ENCODE peak calls at places on chromosomes 3 and 15, in four cellular contexts. K is breast epithelium, G is A549, V is heart right ventricle. C is an unnamed sample. For H3K9me3, the result is how much of the 10 kb centered on the place peaks cover.

GRCh38 chr3:42658091-42658770 is 4.7 kb downstream of the ZBTB47 start:
- DNase-seq in K (no peak), G (no peak), V (no peak), C (no peak)

GRCh38 chr15:85976986-85977385 is 102.7 kb upstream of the AGBL1 start:
- DNase-seq in K (no peak), G (no peak), V (no peak), C (no peak)

GRCh38 chr3:134839990-134840389 is 44.9 kb downstream of the EPHB1 start:
- DNase-seq in G (no peak), K (no peak), V (peak), C (no peak)

GRCh38 chr3:134315286-134316106 is 58.8 kb downstream of the AMOTL2 start:
- DNase-seq in G (no peak), K (peak), V (peak), C (no peak)

GRCh38 chr15:40289140-40289775 is 6.4 kb upstream of the ANKRD63 start:
- DNase-seq in K (no peak), V (no peak), G (no peak), C (no peak)

GRCh38 chr3:12544652-12545472 is 437 bp downstream of the MKRN2OS start:
- DNase-seq in G (no peak), V (no peak), K (no peak), C (no peak)

GRCh38 chr3:72284485-72284884 is 499.5 kb upstream of the PROK2 start:
- DNase-seq in K (no peak), G (no peak), V (no peak), C (no peak)

GRCh38 chr15:77002954-77003912 is 8.3 kb downstream of the PSTPIP1 start:
- DNase-seq in G (no peak), V (no peak), K (no peak), C (peak)

GRCh38 chr3:138434875-138435772 is 708 bp downstream of the ESYT3 start:
- DNase-seq in K (no peak), G (no peak), V (no peak), C (no peak)

GRCh38 chr3:65871305-65872141 is 167.2 kb downstream of the MAGI1 start:
- DNase-seq in V (peak), G (no peak), K (peak), C (no peak)

GRCh38 chr3:72721696-72722381 is 126.4 kb downstream of the SHQ1 start:
- DNase-seq in V (no peak), G (no peak), K (no peak), C (no peak)

GRCh38 chr3:126446791-126447190 is 28.9 kb downstream of the ZXDC start:
- DNase-seq in G (no peak), V (no peak), K (no peak), C (no peak)

GRCh38 chr3:32076566-32076965 is 29.9 kb upstream of the GPD1L start:
- DNase-seq in V (no peak), K (no peak), G (no peak), C (no peak)

GRCh38 chr3:125433611-125434041 is 58.5 kb upstream of the ZNF148 start:
- DNase-seq in V (no peak), K (no peak), G (no peak), C (no peak)

GRCh38 chr15:73751481-73751880 is 1.7 kb downstream of the INSYN1 start:
- DNase-seq in K (no peak), V (no peak), G (no peak), C (no peak)

GRCh38 chr3:73815966-73816365 is 191.2 kb upstream of the PDZRN3 start:
- DNase-seq in G (no peak), V (no peak), K (no peak), C (no peak)

GRCh38 chr3:81876826-81877225 is 115.4 kb upstream of the GBE1 start:
- DNase-seq in V (no peak), G (no peak), K (no peak), C (no peak)

GRCh38 chr3:188270423-188270972 is 116.5 kb downstream of the LPP start:
- DNase-seq in K (peak), V (no peak), G (no peak), C (no peak)

GRCh38 chr3:38472342-38472741 is 18.7 kb downstream of the ACVR2B start:
- DNase-seq in V (no peak), K (no peak), G (no peak), C (no peak)

GRCh38 chr3:134060561-134061385 is 31.0 kb upstream of the SLCO2A1 start:
- DNase-seq in K (no peak), G (no peak), V (no peak), C (no peak)

GRCh38 chr15:90869140-90869541 is 753 bp downstream of the FURIN start:
- DNase-seq in G (no peak), K (no peak), V (no peak), C (no peak)

GRCh38 chr15:86235667-86236066 is 156.0 kb downstream of the AGBL1 start:
- DNase-seq in G (no peak), K (no peak), V (no peak), C (no peak)

GRCh38 chr15:80710635-80711553 is 15.8 kb downstream of the ABHD17C start:
- DNase-seq in K (no peak), V (no peak), G (no peak), C (no peak)

GRCh38 chr3:189901481-189901880 is 219.2 kb downstream of the P3H2 start:
- DNase-seq in G (no peak), V (no peak), K (no peak), C (no peak)

GRCh38 chr15:48963524-48964113 is at the start of gene SHC4:
- DNase-seq in V (peak), K (no peak), G (peak), C (no peak)

GRCh38 chr15:33565099-33565498 is 254.3 kb downstream of the RYR3 start:
- DNase-seq in G (no peak), V (no peak), K (no peak), C (no peak)

GRCh38 chr15:47475336-47475735 is 242.0 kb upstream of the SEMA6D start:
- DNase-seq in G (no peak), V (no peak), K (no peak), C (no peak)

GRCh38 chr3:138949002-138949418 is 2.0 kb downstream of the FOXL2NB start:
- DNase-seq in V (no peak), G (no peak), K (no peak), C (no peak)

GRCh38 chr3:137343283-137343682 is 385.5 kb downstream of the IL20RB start:
- DNase-seq in G (no peak), V (no peak), K (no peak), C (no peak)

GRCh38 chr3:33117461-33117860 is 3.6 kb downstream of the CRTAP start:
- DNase-seq in V (no peak), K (no peak), G (no peak), C (no peak)

GRCh38 chr3:80263260-80263659 is 495.5 kb upstream of the ROBO1 start:
- DNase-seq in G (no peak), V (no peak), K (no peak), C (no peak)

GRCh38 chr15:94322141-94322540 is 90.8 kb downstream of the MCTP2 start:
- DNase-seq in K (no peak), V (no peak), G (no peak), C (no peak)

GRCh38 chr3:195860456-195860855 is 47.9 kb downstream of the TNK2 start:
- DNase-seq in V (no peak), K (no peak), G (no peak), C (no peak)

GRCh38 chr3:30970183-30970582 is 75.7 kb upstream of the GADL1 start:
- DNase-seq in G (no peak), K (no peak), V (no peak), C (no peak)

GRCh38 chr3:31102196-31102879 is 207.9 kb upstream of the GADL1 start:
- DNase-seq in G (no peak), K (no peak), V (no peak), C (no peak)

GRCh38 chr15:25059698-25060471 is 105.1 kb downstream of the SNRPN start:
- DNase-seq in G (no peak), V (no peak), K (no peak), C (no peak)
- H3K9me3 ChIP-seq in G (half or more), V (half or more), K (half or more), C (half or more)

GRCh38 chr15:25070357-25070963 is 115.7 kb downstream of the SNRPN start:
- DNase-seq in G (no peak), V (no peak), K (no peak), C (no peak)
- H3K9me3 ChIP-seq in G (half or more), V (half or more), K (half or more), C (half or more)

DNA sequence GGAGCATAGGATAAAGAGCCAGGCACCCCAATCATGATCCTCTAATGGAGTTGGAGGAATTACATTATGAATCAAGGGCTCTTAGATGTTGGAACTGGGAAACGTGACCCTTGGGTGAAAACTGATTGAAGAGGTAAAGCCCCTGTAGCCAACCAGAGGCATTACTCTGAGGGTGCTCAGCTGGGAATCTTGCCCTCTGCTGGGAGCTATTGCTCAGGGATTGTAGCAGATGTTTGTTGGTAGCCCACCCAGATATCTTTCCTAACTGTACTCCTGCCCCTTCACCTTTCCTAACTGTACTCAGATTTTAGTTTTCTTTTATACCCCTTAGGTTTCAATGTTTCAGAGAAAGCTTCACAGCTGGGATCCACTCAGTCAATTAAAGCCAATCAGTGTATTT is 74.2 kb downstream of the RARB start:
- DNase-seq in G (no peak), V (no peak), K (no peak), C (no peak)
- H3K9me3 ChIP-seq in G (under half), V (under half), K (under half), C (under half)

DNA sequence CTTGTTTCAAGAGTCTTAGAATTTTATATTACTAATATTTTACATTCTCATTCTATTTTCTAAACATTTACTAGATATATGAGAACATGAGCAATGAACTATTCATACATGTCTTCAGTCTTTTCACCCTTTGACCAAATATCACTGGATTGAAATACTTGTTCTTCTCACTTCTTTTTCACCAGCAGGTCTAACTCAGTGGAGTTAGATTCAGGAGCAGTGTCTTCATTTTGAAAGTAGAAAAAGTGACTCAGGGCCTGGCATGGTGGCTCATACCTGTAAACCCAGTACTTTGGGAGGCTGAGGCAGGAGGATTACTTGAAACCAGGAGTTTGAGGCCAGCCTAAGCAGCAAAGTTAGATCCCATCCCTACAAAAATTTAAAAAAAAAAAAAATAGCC is 70.8 kb downstream of the USP13 start:
- DNase-seq in V (no peak), K (no peak), G (no peak), C (no peak)
- H3K9me3 ChIP-seq in V (under half), K (under half), G (under half), C (under half)